ENCODE peak calls at places on chromosomes 2 and 18, in seven cellular contexts. P is fibroblast of the aortic adventitia, H is adrenal gland, U is transverse colon, E is PC-9, M is choroid plexus epithelial cell, B is HAP-1. O is an unnamed sample.

GRCh38 chr2:241613018-241613780 is 23.8 kb downstream of the THAP4 start:
- DNase-seq in P (peak), H (no peak), U (no peak), E (no peak), M (no peak), B (no peak), O (no peak)

GRCh38 chr2:5021148-5021547 is 671.0 kb upstream of the SOX11 start:
- DNase-seq in P (no peak), H (no peak), U (no peak), E (no peak), M (peak), B (no peak), O (peak)

GRCh38 chr2:172516299-172516698 is 39.6 kb upstream of the PDK1 start:
- DNase-seq in P (peak), H (no peak), U (no peak), E (no peak), M (peak), B (no peak), O (peak)

GRCh38 chr18:34544930-34545329 is 165.2 kb upstream of the DTNA start:
- DNase-seq in P (no peak), H (no peak), U (no peak), E (no peak), M (no peak), B (no peak), O (no peak)

GRCh38 chr2:108403494-108403893 is 25.7 kb downstream of the SULT1C4 start:
- DNase-seq in P (no peak), H (no peak), U (peak), E (peak), M (peak), B (no peak), O (no peak)

GRCh38 chr2:424306-425172 is 136.6 kb upstream of the ALKAL2 start:
- DNase-seq in P (no peak), H (no peak), U (no peak), E (peak), M (peak), B (no peak), O (peak)

GRCh38 chr2:42376758-42377157 is 15.7 kb upstream of the COX7A2L start:
- DNase-seq in P (no peak), H (no peak), U (no peak), E (no peak), M (no peak), B (no peak), O (no peak)

GRCh38 chr2:226873051-226873620 is 37.3 kb downstream of the RHBDD1 start:
- DNase-seq in P (no peak), H (no peak), U (no peak), E (no peak), M (peak), B (no peak), O (no peak)

GRCh38 chr2:230444832-230445231 is 28.8 kb downstream of the SP100 start:
- DNase-seq in P (no peak), H (no peak), U (no peak), E (no peak), M (no peak), B (no peak), O (no peak)

GRCh38 chr2:23645181-23645808 is 260.3 kb downstream of the KLHL29 start:
- DNase-seq in P (no peak), H (no peak), U (no peak), E (no peak), M (no peak), B (no peak), O (peak)

GRCh38 chr2:215973954-215974699 is 39.2 kb downstream of the MREG start:
- DNase-seq in P (no peak), H (no peak), U (peak), E (peak), M (peak), B (no peak), O (peak)

GRCh38 chr2:102114290-102114721 is 28.2 kb upstream of the IL1R1 start:
- DNase-seq in P (peak), H (no peak), U (no peak), E (no peak), M (peak), B (no peak), O (peak)

GRCh38 chr2:173107629-173108022 is 32.0 kb downstream of the MAP3K20 start:
- DNase-seq in P (no peak), H (no peak), U (no peak), E (no peak), M (no peak), B (no peak), O (no peak)

GRCh38 chr18:34787931-34788532 is 77.9 kb downstream of the DTNA start:
- DNase-seq in P (peak), H (peak), U (peak), E (no peak), M (peak), B (peak), O (peak)

GRCh38 chr18:62329676-62330454 is 4.8 kb downstream of the TNFRSF11A start:
- DNase-seq in P (peak), H (no peak), U (peak), E (peak), M (peak), B (no peak), O (peak)

GRCh38 chr2:241675885-241676284 is 10.7 kb downstream of the DTYMK start:
- DNase-seq in P (no peak), H (no peak), U (no peak), E (no peak), M (no peak), B (no peak), O (no peak)

GRCh38 chr2:185227391-185227790 is 511.2 kb upstream of the FSIP2 start:
- DNase-seq in P (no peak), H (no peak), U (no peak), E (no peak), M (no peak), B (no peak), O (no peak)

GRCh38 chr18:7567487-7568425 is 640 bp downstream of the PTPRM start:
- DNase-seq in P (peak), H (peak), U (peak), E (peak), M (peak), B (peak), O (peak)

GRCh38 chr2:241896746-241897201 is 27.2 kb downstream of the RTP5 start:
- DNase-seq in P (no peak), H (peak), U (no peak), E (no peak), M (no peak), B (no peak), O (no peak)

GRCh38 chr18:55775972-55776371 is 188.0 kb upstream of the TCF4 start:
- DNase-seq in P (no peak), H (no peak), U (no peak), E (no peak), M (no peak), B (no peak), O (no peak)

GRCh38 chr2:46273919-46274318 is 23.3 kb upstream of the EPAS1 start:
- DNase-seq in P (no peak), H (no peak), U (no peak), E (no peak), M (peak), B (no peak), O (no peak)

GRCh38 chr2:46277470-46278190 is 19.6 kb upstream of the EPAS1 start:
- DNase-seq in P (no peak), H (no peak), U (no peak), E (peak), M (no peak), B (no peak), O (peak)

GRCh38 chr2:46275995-46276394 is 21.2 kb upstream of the EPAS1 start:
- DNase-seq in P (no peak), H (peak), U (peak), E (no peak), M (peak), B (peak), O (no peak)

GRCh38 chr2:46278952-46279351 is 18.3 kb upstream of the EPAS1 start:
- DNase-seq in P (no peak), H (no peak), U (no peak), E (no peak), M (no peak), B (no peak), O (no peak)

DNA sequence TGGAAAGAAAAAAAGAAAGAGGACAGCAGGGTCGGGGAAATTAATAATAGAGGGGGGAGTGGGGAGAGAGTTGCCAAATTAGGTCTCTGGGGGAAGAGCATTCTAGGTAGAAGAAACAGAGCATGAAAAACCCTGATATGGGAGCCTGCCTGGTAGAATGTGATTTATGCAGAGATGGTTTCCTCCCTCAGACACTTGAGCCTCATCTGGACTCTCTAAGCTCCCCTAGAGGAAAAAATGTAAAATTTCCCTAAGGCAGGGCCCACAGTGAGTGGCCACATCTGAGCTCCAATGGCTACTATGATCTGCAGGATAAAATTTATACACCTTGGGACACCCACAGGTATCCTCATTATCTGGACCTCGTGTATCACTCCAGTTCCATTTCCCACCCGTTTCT is 20.6 kb upstream of the EPAS1 start:
- DNase-seq in P (peak), H (no peak), U (no peak), E (no peak), M (peak), B (no peak), O (peak)
- H3K4me3 ChIP-seq in P (no peak), H (no peak), U (no peak), E (no peak), M (no peak), B (no peak), O (no peak)

GRCh38 chr2:136005462-136006205 is 20.2 kb upstream of the DARS1 start:
- DNase-seq in P (no peak), H (no peak), U (no peak), E (no peak), M (no peak), B (no peak), O (no peak)
- H3K4me3 ChIP-seq in P (no peak), H (no peak), U (no peak), E (no peak), M (no peak), B (no peak), O (no peak)

GRCh38 chr2:239312741-239313246 is 88.0 kb downstream of the HDAC4 start:
- DNase-seq in P (no peak), H (peak), U (peak), E (no peak), M (peak), B (no peak), O (no peak)

GRCh38 chr2:239309398-239310245 is 91.2 kb downstream of the HDAC4 start:
- DNase-seq in P (no peak), H (peak), U (peak), E (no peak), M (no peak), B (no peak), O (no peak)

GRCh38 chr2:239310401-239311061 is 90.3 kb downstream of the HDAC4 start:
- DNase-seq in P (no peak), H (peak), U (peak), E (no peak), M (no peak), B (no peak), O (no peak)

GRCh38 chr2:239312081-239312501 is 88.7 kb downstream of the HDAC4 start:
- DNase-seq in P (no peak), H (peak), U (peak), E (no peak), M (no peak), B (no peak), O (no peak)

DNA sequence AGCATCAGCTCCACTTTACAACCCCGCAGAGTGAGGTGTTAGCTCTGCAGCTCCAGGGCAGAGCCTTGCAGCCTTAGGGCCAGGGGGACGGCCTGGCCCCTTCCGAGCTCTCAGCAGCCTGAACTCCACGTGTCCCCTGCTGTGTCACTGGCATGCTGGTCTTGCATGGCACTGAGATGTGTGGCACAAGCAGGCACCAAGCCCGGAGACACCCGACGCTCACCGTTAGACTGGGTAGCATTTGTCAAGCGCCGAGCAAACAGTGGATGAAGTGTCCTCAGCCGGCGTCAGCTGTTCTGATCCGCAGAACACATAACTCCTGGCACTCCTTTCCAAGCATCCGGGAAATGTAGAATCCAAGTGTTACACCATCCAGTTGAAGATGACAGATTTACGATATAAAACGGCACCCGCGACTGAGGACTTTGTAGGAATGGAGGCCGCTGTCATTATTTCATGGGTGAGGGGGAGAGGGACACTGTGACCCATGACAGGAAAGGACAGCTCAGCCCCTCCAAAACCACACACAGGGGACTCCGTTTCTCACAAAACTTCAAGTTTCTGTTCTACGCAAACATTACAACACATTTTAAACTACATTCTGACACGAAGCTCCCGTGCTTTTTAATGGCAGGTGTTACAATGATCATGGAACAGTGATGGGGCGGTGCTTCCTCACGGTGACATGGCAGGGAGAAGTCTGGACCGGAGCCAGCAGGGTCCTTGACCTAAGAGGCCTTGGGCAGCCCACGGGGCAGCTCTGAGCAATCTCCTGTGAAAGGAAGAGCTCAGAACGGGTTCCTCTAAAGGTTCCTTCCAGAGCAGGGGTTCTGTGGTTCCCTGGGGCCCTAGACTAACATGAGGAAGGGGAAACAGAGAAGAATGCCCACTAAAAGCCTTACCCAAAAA is 89.4 kb downstream of the HDAC4 start:
- DNase-seq in P (no peak), H (peak), U (peak), E (no peak), M (no peak), B (no peak), O (no peak)
- H3K4me3 ChIP-seq in P (no peak), H (no peak), U (no peak), E (no peak), M (no peak), B (no peak), O (no peak)

GRCh38 chr18:74497778-74498177 is 1.6 kb downstream of the CNDP2 start:
- DNase-seq in P (no peak), H (no peak), U (no peak), E (no peak), M (no peak), B (no peak), O (no peak)

GRCh38 chr18:74496508-74497307 is 545 bp downstream of the CNDP2 start:
- DNase-seq in P (peak), H (peak), U (peak), E (peak), M (peak), B (peak), O (peak)

GRCh38 chr18:74499633-74500032 is 3.5 kb downstream of the CNDP2 start:
- DNase-seq in P (peak), H (peak), U (peak), E (peak), M (peak), B (no peak), O (peak)

GRCh38 chr18:74497308-74497640 is 1.1 kb downstream of the CNDP2 start:
- DNase-seq in P (no peak), H (no peak), U (no peak), E (no peak), M (no peak), B (no peak), O (no peak)

DNA sequence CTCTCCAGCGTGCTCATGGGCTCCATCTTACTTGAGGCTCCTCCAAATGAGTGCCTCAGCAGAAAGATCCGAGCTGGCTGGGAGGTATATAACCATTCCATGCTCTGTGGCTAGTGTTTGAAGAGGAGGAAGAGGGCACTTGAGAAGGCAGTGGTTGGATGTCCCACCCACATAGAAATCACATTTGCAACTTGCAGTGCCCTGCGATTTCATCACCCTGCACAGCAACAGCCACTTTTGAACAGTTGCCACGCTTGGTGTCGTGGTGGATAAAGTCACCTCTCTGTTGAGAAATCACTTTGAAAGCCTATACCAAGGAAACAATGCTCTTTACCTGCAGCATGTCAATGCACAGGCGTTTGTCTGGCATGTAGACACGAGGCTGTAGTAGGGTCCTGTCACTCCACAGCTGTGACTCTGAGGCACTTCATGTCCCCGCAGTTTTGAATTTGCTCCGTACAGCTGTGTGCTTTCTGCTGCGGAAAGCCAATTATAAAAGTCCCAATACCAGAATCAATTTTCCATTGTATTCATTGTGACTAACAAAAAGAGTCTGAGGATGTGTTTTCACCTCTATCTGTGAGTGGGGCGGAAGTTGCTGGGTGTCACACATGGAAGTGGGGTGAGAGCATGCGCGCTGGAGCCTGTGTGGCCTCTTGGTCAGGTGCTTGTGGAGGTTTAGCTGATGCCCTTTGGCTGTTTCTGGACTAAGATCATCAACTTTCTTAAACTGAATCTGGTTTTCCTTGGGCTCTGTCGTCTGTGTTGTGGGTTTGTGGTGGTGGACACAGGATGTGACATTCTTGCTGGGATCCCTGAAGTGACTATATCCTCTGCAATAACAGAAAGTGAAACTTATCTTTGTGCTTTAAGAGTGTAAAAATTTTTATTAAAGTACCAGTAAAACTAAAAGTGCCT is 2.8 kb downstream of the CNDP2 start:
- DNase-seq in P (peak), H (no peak), U (peak), E (peak), M (peak), B (no peak), O (peak)
- H3K4me3 ChIP-seq in P (peak), H (no peak), U (peak), E (no peak), M (no peak), B (no peak), O (peak)

GRCh38 chr18:5416112-5416511 is 120.6 kb upstream of the ZBTB14 start:
- DNase-seq in P (no peak), H (no peak), U (no peak), E (no peak), M (no peak), B (no peak), O (no peak)

GRCh38 chr18:5415665-5416064 is 120.1 kb upstream of the ZBTB14 start:
- DNase-seq in P (no peak), H (no peak), U (no peak), E (no peak), M (no peak), B (no peak), O (no peak)

GRCh38 chr18:5415035-5415434 is 119.5 kb upstream of the ZBTB14 start:
- DNase-seq in P (no peak), H (no peak), U (no peak), E (no peak), M (no peak), B (no peak), O (no peak)

GRCh38 chr18:5414546-5414945 is 119.0 kb upstream of the ZBTB14 start:
- DNase-seq in P (no peak), H (no peak), U (no peak), E (no peak), M (no peak), B (no peak), O (no peak)

GRCh38 chr18:5413447-5413846 is 117.9 kb upstream of the ZBTB14 start:
- DNase-seq in P (no peak), H (no peak), U (no peak), E (no peak), M (no peak), B (no peak), O (no peak)
- H3K4me3 ChIP-seq in P (no peak), H (no peak), U (no peak), E (no peak), M (no peak), B (no peak), O (no peak)

DNA sequence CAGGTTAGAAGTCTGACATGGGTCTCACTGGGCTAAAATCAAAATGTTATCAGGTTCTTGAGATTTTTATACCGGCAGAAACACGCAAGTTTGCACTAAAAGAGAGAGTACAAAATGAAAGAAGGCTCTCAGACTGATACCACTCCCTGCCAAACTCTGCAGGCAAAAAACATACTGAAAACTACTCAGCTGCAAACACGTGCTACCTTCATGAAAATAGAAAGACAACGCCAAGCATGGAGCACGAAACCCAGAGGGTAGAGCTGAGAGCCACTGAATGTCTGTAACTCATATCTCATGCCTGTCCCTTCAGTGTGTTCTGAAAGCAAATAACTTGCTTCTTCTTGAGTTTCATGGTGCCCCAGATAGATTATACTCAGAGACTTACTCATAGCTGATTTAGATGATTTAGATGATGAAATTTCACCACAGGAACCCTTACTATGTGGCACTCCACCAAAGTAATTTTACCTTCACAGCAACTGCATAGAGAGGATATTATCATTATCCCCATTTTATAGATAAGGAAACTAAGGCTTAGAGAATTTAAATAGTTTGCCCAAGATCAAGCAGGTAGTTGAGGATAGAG is 313.0 kb upstream of the SLC39A10 start:
- DNase-seq in P (peak), H (no peak), U (no peak), E (no peak), M (peak), B (no peak), O (no peak)
- H3K4me3 ChIP-seq in P (no peak), H (no peak), U (no peak), E (no peak), M (no peak), B (no peak), O (no peak)